ENCODE peak calls at places on chromosomes 1 and 21, in four cellular contexts. H is naive B cell; W is stimulated activated CD4-positive, alpha-beta T cell treated with anti-CD3 and anti-CD28 coated beads, Interleukin-4, amount 100 ng/mL, for 48 hours; R is left colon. C is an unnamed sample.

GRCh38 chr21:36803801-36804452 is 105.0 kb downstream of the SIM2 start:
- DNase-seq in W (no peak), H (no peak), R (no peak), C (no peak)

GRCh38 chr1:180923024-180923841 is 10.5 kb downstream of the KIAA1614 start:
- DNase-seq in W (no peak), H (no peak), R (no peak), C (peak; percentile 19)

GRCh38 chr1:66980745-66981367 is 56.1 kb downstream of the MIER1 start:
- DNase-seq in H (no peak), W (no peak), R (no peak), C (no peak)

GRCh38 chr1:110040548-110040947 is 6.1 kb downstream of the STRIP1 start:
- DNase-seq in W (no peak), R (no peak), H (no peak), C (no peak)

GRCh38 chr1:53197301-53198205 is 929 bp downstream of the CPT2 start:
- DNase-seq in H (no peak), R (no peak), W (no peak), C (no peak)

GRCh38 chr1:150876111-150876434 is 326 bp downstream of the ARNT start:
- DNase-seq in W (no peak), H (no peak), R (no peak), C (no peak)

GRCh38 chr1:116360435-116361173 is 12.4 kb upstream of the ATP1A1 start:
- DNase-seq in H (no peak), R (no peak), W (no peak), C (no peak)

GRCh38 chr1:8462298-8462946 is 144.5 kb downstream of the SLC45A1 start:
- DNase-seq in R (no peak), W (no peak), H (no peak), C (no peak)

GRCh38 chr1:199551967-199552565 is 475.4 kb upstream of the NR5A2 start:
- DNase-seq in R (no peak), H (peak; percentile 48), W (peak; percentile 4), C (no peak)

C was measured in GM12878.